ENCODE peak calls at places on chromosomes 6 and 20, in six cellular contexts. O is IMR-90, C is H9, A is H1, P is mesenchymal stem cell, Z is mesendoderm. R is an unnamed sample.
A peak's percentile ranks its signal among the peaks of the same experiment; 100 is the strongest.

GRCh38 chr6:167120557-167121030 is 2.3 kb upstream of the CCR6 start:
- DNase-seq in C (no peak), P (no peak), O (no peak), A (no peak), Z (no peak), R (no peak)

GRCh38 chr20:1718604-1719384 is 61.2 kb upstream of the SIRPG start:
- DNase-seq in A (no peak), C (no peak), P (no peak), Z (no peak), O (peak; percentile 46), R (no peak)

GRCh38 chr6:161353208-161353613 is 79.3 kb upstream of the AGPAT4 start:
- DNase-seq in C (peak; percentile 89), O (no peak), P (peak; percentile 6), Z (peak; percentile 97), A (peak; percentile 78), R (no peak)

GRCh38 chr20:21571841-21572690 is 58.2 kb upstream of the NKX2-2 start:
- DNase-seq in P (peak; percentile 1), O (no peak), Z (peak; percentile 20), C (no peak), A (peak; percentile 57), R (peak; percentile 24)

GRCh38 chr20:45861157-45862075 is 4.0 kb downstream of the ZSWIM3 start:
- DNase-seq in P (no peak), Z (no peak), O (no peak), C (no peak), A (no peak), R (no peak)

GRCh38 chr6:143806282-143807102 is 36.6 kb upstream of the LTV1 start:
- DNase-seq in A (no peak), P (peak; percentile 92), C (no peak), O (peak; percentile 88), Z (no peak), R (no peak)

GRCh38 chr20:11204926-11205768 is 531.3 kb upstream of the JAG1 start:
- DNase-seq in A (peak; percentile 55), P (peak; percentile 74), C (peak; percentile 69), O (peak; percentile 71), Z (peak; percentile 86), R (peak; percentile 56)

GRCh38 chr6:168395983-168396382 is 45.0 kb upstream of the SMOC2 start:
- DNase-seq in O (no peak), C (no peak), Z (no peak), A (no peak), P (no peak), R (no peak)

GRCh38 chr6:25981529-25982263 is 19.1 kb downstream of the TRIM38 start:
- DNase-seq in C (no peak), O (no peak), P (peak; percentile 15), A (no peak), Z (no peak), R (no peak)

GRCh38 chr6:125338381-125338780 is 36.6 kb upstream of the HDDC2 start:
- DNase-seq in O (no peak), P (no peak), Z (no peak), A (no peak), C (no peak), R (no peak)

GRCh38 chr20:2259731-2260130 is 36.1 kb upstream of the TGM3 start:
- DNase-seq in C (no peak), A (no peak), Z (no peak), P (no peak), O (no peak), R (no peak)

GRCh38 chr6:7261030-7261841 is 51.8 kb downstream of the SSR1 start:
- DNase-seq in A (peak; percentile 90), O (peak; percentile 80), P (peak; percentile 91), C (peak; percentile 96), Z (peak; percentile 99), R (peak; percentile 90)

GRCh38 chr20:63434599-63435378 is 37.7 kb downstream of the KCNQ2 start:
- DNase-seq in Z (peak; percentile 92), O (peak; percentile 18), A (peak; percentile 96), C (peak; percentile 94), P (peak; percentile 9), R (peak; percentile 77)

GRCh38 chr6:81148726-81149125 is 603.8 kb downstream of the TENT5A start:
- DNase-seq in P (no peak), C (no peak), Z (no peak), O (no peak), A (no peak), R (no peak)

GRCh38 chr6:128305976-128306375 is 214.4 kb downstream of the PTPRK start:
- DNase-seq in Z (no peak), O (peak; percentile 45), P (no peak), A (no peak), C (no peak), R (no peak)

GRCh38 chr6:33417127-33417902 is 592 bp downstream of the CUTA start:
- DNase-seq in A (no peak), P (peak; percentile 88), Z (peak; percentile 46), O (peak; percentile 94), C (peak; percentile 37), R (no peak)

GRCh38 chr20:63974402-63975200 is 4.8 kb downstream of the SAMD10 start:
- DNase-seq in A (no peak), P (no peak), Z (no peak), O (peak; percentile 74), C (peak; percentile 23), R (no peak)

GRCh38 chr6:2950713-2951112 is 20.7 kb downstream of the SERPINB6 start:
- DNase-seq in Z (no peak), C (peak; percentile 27), O (no peak), P (no peak), A (no peak), R (no peak)

GRCh38 chr6:146149770-146150169 is 120.9 kb downstream of the GRM1 start:
- DNase-seq in A (no peak), C (no peak), Z (no peak), O (no peak), P (no peak), R (no peak)
- H3K23ac ChIP-seq in A (no peak overlapping the region), C (no peak overlapping the region), Z (no peak overlapping the region), O (no peak overlapping the region), P (no peak overlapping the region), R (no peak overlapping the region)

GRCh38 chr20:24738058-24738775 is 210.9 kb upstream of the CST7 start:
- DNase-seq in P (no peak), C (no peak), A (peak; percentile 26), Z (no peak), O (no peak), R (no peak)
- H4K8ac ChIP-seq in P (no peak overlapping the region), C (no peak overlapping the region), A (no peak overlapping the region), Z (no peak overlapping the region), O (no peak overlapping the region), R (no peak overlapping the region)

GRCh38 chr20:49447364-49447763 is 35.1 kb downstream of the KCNB1 start:
- DNase-seq in Z (no peak), A (no peak), C (no peak), O (no peak), P (no peak), R (no peak)
- H3K23ac ChIP-seq in Z (no peak overlapping the region), A (no peak overlapping the region), C (no peak overlapping the region), O (no peak overlapping the region), P (no peak overlapping the region), R (no peak overlapping the region)

DNA sequence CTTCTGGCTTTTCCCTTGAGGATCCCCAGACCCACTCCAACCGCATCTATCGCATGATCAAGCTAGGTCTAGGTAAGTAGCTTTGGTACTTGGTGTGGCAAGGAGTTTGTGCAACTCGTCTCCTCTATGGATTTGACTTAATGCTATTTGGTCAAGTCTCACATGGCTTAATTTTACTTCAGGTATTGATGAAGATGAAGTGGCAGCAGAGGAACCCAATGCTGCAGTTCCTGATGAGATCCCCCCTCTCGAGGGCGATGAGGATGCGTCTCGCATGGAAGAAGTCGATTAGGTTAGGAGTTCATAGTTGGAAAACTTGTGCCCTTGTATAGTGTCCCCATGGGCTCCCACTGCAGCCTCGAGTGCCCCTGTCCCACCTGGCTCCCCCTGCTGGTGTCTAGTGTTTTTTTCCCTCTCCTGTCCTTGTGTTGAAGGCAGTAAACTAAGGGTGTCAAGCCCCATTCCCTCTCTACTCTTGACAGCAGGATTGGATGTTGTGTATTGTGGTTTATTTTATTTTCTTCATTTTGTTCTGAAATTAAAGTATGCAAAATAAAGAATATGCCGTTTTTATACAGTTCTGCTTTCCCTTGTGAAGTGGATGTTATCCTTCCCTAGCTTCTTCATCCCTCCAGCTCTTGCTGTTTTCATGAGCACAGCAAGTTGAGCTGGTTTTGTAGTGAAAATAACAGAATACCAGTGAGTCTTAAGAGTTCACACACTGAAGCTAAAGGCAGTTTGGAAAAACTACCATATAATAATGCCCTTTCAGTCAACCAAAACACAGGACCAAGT is 3.8 kb downstream of the SLC35B2 start:
- DNase-seq in P (peak; percentile 62), C (peak; percentile 75), Z (peak; percentile 68), O (no peak), A (peak; percentile 82), R (no peak)
- H4K8ac ChIP-seq in P (no peak overlapping the region), C (no peak overlapping the region), Z (no peak overlapping the region), O (no peak overlapping the region), A (no peak overlapping the region), R (no peak overlapping the region)

GRCh38 chr6:14781707-14782306 is 464.1 kb upstream of the JARID2 start:
- DNase-seq in O (no peak), C (no peak), P (no peak), Z (no peak), A (no peak), R (no peak)
- H3K23ac ChIP-seq in O (no peak overlapping the region), C (no peak overlapping the region), P (no peak overlapping the region), Z (no peak overlapping the region), A (no peak overlapping the region), R (no peak overlapping the region)

GRCh38 chr6:85062884-85063283 is 298.5 kb upstream of the TBX18 start:
- DNase-seq in Z (no peak), P (no peak), C (no peak), A (no peak), O (no peak), R (no peak)

GRCh38 chr6:85063611-85064010 is 299.2 kb upstream of the TBX18 start:
- DNase-seq in P (no peak), Z (no peak), O (no peak), A (no peak), C (no peak), R (no peak)

GRCh38 chr6:85066270-85066669 is 301.9 kb upstream of the TBX18 start:
- DNase-seq in Z (no peak), O (no peak), C (no peak), A (no peak), P (no peak), R (no peak)

GRCh38 chr6:85068221-85068620 is 303.8 kb upstream of the TBX18 start:
- DNase-seq in A (no peak), C (no peak), Z (no peak), P (no peak), O (no peak), R (no peak)

GRCh38 chr6:85065831-85066230 is 301.4 kb upstream of the TBX18 start:
- DNase-seq in C (no peak), P (no peak), A (no peak), O (no peak), Z (no peak), R (no peak)
- H4K8ac ChIP-seq in C (no peak overlapping the region), P (no peak overlapping the region), A (no peak overlapping the region), O (no peak overlapping the region), Z (no peak overlapping the region), R (no peak overlapping the region)

R was measured in neuronal stem cell.